ENCODE peak calls at places on chromosomes 3 and 15, in eight cellular contexts. V is endodermal cell, J is cardiac fibroblast, S is K562, H is SJSA1, A is IMR-90, D is mucosa of descending colon, X is astrocyte. M is an unnamed sample.
A peak's percentile ranks its signal among the peaks of the same experiment; 100 is the strongest.

GRCh38 chr3:143128212-143128611 is 8.6 kb downstream of the CHST2 start:
- DNase-seq in V (no peak), J (no peak), S (no peak), H (no peak), A (peak; percentile 9), D (no peak), X (no peak), M (peak; percentile 51)

GRCh38 chr15:85792872-85793621 is 1.7 kb downstream of the KLHL25 start:
- DNase-seq in V (no peak), J (no peak), S (no peak), H (no peak), A (no peak), D (no peak), X (no peak), M (no peak)

GRCh38 chr3:119323401-119324107 is 29.4 kb downstream of the ARHGAP31 start:
- DNase-seq in V (peak; percentile 80), J (no peak), S (no peak), H (no peak), A (no peak), D (peak; percentile 60), X (no peak), M (no peak)

GRCh38 chr3:13031621-13032020 is 41.6 kb downstream of the IQSEC1 start:
- DNase-seq in V (no peak), J (no peak), S (no peak), H (no peak), A (no peak), D (no peak), X (no peak), M (no peak)

GRCh38 chr3:104564045-104564643 is 802.6 kb upstream of the ALCAM start:
- DNase-seq in V (peak; percentile 83), J (peak; percentile 66), S (peak; percentile 3), H (peak; percentile 47), A (peak; percentile 52), D (no peak), X (no peak), M (peak; percentile 34)

GRCh38 chr3:17979911-17980310 is 237.5 kb upstream of the TBC1D5 start:
- DNase-seq in V (no peak), J (no peak), S (no peak), H (no peak), A (no peak), D (no peak), X (no peak), M (no peak)

GRCh38 chr3:106457278-106458210 is 588.7 kb upstream of the CBLB start:
- DNase-seq in V (peak; percentile 44), J (peak; percentile 82), S (peak; percentile 6), H (peak; percentile 6), A (peak; percentile 90), D (no peak), X (peak; percentile 95), M (peak; percentile 28)

GRCh38 chr3:63870606-63871005 is 6.9 kb downstream of the ATXN7 start:
- DNase-seq in V (no peak), J (no peak), S (no peak), H (no peak), A (no peak), D (no peak), X (no peak), M (no peak)

GRCh38 chr15:56917652-56918045 is 795 bp upstream of the TCF12 start:
- DNase-seq in V (no peak), J (no peak), S (no peak), H (no peak), A (no peak), D (no peak), X (no peak), M (no peak)

GRCh38 chr3:70231224-70231623 is 81.2 kb downstream of the MDFIC2 start:
- DNase-seq in V (no peak), J (no peak), S (no peak), H (no peak), A (no peak), D (no peak), X (no peak), M (no peak)

GRCh38 chr3:50128001-50128400 is 27.1 kb upstream of the SEMA3F start:
- DNase-seq in V (no peak), J (no peak), S (no peak), H (no peak), A (no peak), D (no peak), X (no peak), M (no peak)

GRCh38 chr15:76252249-76252648 is 59.0 kb downstream of the ETFA start:
- DNase-seq in V (peak; percentile 47), J (no peak), S (no peak), H (no peak), A (no peak), D (no peak), X (no peak), M (no peak)

GRCh38 chr15:76251717-76252116 is 59.6 kb downstream of the ETFA start:
- DNase-seq in V (no peak), J (no peak), S (no peak), H (no peak), A (no peak), D (no peak), X (no peak), M (no peak)

GRCh38 chr15:76258460-76258859 is 52.8 kb downstream of the ETFA start:
- DNase-seq in V (peak; percentile 38), J (no peak), S (no peak), H (no peak), A (no peak), D (no peak), X (no peak), M (no peak)

GRCh38 chr15:76259392-76259791 is 51.9 kb downstream of the ETFA start:
- DNase-seq in V (no peak), J (no peak), S (no peak), H (no peak), A (no peak), D (no peak), X (no peak), M (no peak)

GRCh38 chr15:76253851-76254440 is 57.3 kb downstream of the ETFA start:
- DNase-seq in V (peak; percentile 60), J (peak; percentile 23), S (no peak), H (no peak), A (no peak), D (no peak), X (peak; percentile 41), M (no peak)
- H3K4me3 ChIP-seq in V (peak overlapping the region; percentile 9), J (no peak overlapping the region), S (no peak overlapping the region), H (no peak overlapping the region), A (no peak overlapping the region), D (no peak overlapping the region), X (no peak overlapping the region), M (no peak overlapping the region)

GRCh38 chr3:194262345-194263305 is 88.5 kb downstream of the CPN2 start:
- DNase-seq in V (peak; percentile 54), J (no peak), S (no peak), H (no peak), A (no peak), D (no peak), X (no peak), M (no peak)

GRCh38 chr3:194257030-194257657 is 94.0 kb downstream of the CPN2 start:
- DNase-seq in V (no peak), J (no peak), S (peak; percentile 61), H (no peak), A (no peak), D (no peak), X (no peak), M (no peak)

GRCh38 chr3:194261581-194262063 is 89.5 kb downstream of the CPN2 start:
- DNase-seq in V (peak; percentile 20), J (no peak), S (no peak), H (no peak), A (no peak), D (no peak), X (no peak), M (no peak)

GRCh38 chr3:194257916-194258668 is 93.0 kb downstream of the CPN2 start:
- DNase-seq in V (peak; percentile 12), J (no peak), S (no peak), H (no peak), A (no peak), D (no peak), X (no peak), M (no peak)

DNA sequence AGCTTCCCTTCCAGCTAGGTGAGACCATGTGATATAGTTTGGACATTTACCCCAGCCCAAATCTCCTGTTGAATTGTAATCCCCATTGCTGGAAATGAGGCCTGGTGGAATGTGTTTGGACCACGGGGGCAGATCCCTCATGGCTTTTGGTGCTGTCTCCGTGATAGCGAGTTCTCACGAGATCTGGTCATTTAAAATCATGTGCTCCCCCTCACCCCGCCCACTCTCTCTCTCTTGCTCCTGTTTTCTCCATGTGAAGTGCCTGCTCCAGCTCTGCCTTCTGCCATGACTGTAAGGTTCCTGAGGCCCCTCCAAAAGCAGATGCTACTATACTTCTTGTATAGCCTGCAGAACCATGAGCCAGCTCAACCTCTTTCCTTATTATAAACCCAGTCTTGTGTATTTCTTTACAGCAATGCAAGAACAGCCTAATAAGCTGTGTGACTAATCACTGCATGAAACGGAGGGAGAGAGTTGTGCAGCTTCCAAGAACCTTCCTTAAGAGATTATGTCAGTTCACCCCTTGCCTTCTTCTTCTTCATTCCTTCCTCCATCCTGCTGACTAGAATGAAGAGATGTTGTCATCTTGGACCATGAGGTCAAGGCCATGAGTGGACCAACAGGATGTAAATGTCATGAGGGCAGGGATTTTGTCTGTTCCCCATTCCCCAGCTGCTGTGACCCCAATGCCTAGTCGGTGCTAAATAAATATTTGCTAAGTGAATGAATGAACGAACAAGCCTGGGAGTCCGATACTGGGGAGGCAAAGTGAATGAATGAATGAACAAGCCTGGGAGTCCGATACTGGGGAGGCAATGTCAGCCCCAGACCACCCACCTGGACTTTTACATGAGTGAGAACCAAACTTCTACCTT is 90.9 kb downstream of the CPN2 start:
- DNase-seq in V (peak; percentile 34), J (peak; percentile 75), S (no peak), H (no peak), A (peak; percentile 52), D (no peak), X (peak; percentile 70), M (peak; percentile 71)
- H3K4me3 ChIP-seq in V (no peak overlapping the region), J (no peak overlapping the region), S (no peak overlapping the region), H (no peak overlapping the region), A (no peak overlapping the region), D (no peak overlapping the region), X (no peak overlapping the region), M (no peak overlapping the region)

GRCh38 chr15:93028632-93029612 is 60.1 kb downstream of the RGMA start:
- DNase-seq in V (peak; percentile 61), J (peak; percentile 98), S (no peak), H (peak; percentile 14), A (peak; percentile 91), D (peak; percentile 79), X (peak; percentile 89), M (peak; percentile 75)
- H3K4me3 ChIP-seq in V (no peak overlapping the region), J (no peak overlapping the region), S (no peak overlapping the region), H (no peak overlapping the region), A (no peak overlapping the region), D (no peak overlapping the region), X (no peak overlapping the region), M (peak overlapping the region; percentile 45)

DNA sequence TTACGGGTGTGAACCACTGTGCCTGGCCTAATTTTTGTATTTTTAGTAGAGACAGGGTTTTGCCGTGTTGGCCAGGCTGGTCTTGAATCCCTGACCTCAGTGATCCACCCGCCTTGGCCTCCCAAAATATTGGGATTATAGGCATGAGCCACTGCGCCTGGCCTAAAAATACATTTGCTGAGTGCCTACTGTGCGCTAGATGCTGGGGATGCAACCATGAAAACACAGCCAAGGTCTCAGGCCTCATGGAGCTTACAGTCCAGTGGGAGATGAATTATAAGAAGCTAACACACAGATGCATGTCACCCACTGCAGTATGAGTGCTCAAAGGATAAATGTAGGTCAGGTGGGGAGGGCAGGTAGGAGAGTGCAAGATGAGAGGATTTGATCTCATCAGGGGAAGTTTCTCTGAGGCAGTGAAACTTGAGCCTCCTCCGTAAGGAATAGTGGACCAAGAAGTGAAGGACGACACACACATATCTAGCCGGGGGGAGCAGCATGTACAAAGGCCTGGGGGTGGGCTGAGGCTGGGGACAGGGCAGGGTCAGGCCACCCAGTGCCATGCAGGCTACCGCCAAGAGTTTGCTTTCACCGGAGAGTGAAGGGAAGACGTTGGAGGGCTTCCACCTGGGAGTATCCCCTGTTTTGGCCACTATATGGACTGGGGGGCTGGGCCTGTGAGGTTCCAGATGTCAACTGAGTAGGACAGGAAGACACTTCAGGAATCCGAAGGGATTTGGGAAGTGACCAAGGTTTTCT is 24.3 kb downstream of the IRAK2 start:
- DNase-seq in V (no peak), J (no peak), S (no peak), H (no peak), A (no peak), D (no peak), X (no peak), M (no peak)
- H3K4me3 ChIP-seq in V (no peak overlapping the region), J (no peak overlapping the region), S (no peak overlapping the region), H (no peak overlapping the region), A (no peak overlapping the region), D (no peak overlapping the region), X (no peak overlapping the region), M (no peak overlapping the region)